ENCODE peak calls at places on chromosomes 12 and 14, in five cellular contexts. One of them, this sample, is unnamed.

GRCh38 chr12:52824741-52825410 is 9.2 kb downstream of the KRT79 start:
- DNase-seq in lung: no peak
- DNase-seq in foreskin keratinocyte: no peak
- DNase-seq in fibroblast of lung: no peak
- DNase-seq in neural progenitor cell: no peak
- DNase-seq in this sample: no peak

GRCh38 chr12:87160848-87161601 is 868.2 kb downstream of the C12orf50 start:
- DNase-seq in fibroblast of lung: no peak
- DNase-seq in foreskin keratinocyte: no peak
- DNase-seq in lung: no peak
- DNase-seq in neural progenitor cell: no peak
- DNase-seq in this sample: no peak

GRCh38 chr14:37985826-37986470 is 221.8 kb upstream of the SSTR1 start:
- DNase-seq in neural progenitor cell: peak; percentile 72
- DNase-seq in fibroblast of lung: peak; percentile 13
- DNase-seq in foreskin keratinocyte: no peak
- DNase-seq in lung: no peak
- DNase-seq in this sample: peak; percentile 32

GRCh38 chr14:57732886-57733285 is 133.0 kb downstream of the SLC35F4 start:
- DNase-seq in foreskin keratinocyte: no peak
- DNase-seq in neural progenitor cell: no peak
- DNase-seq in lung: no peak
- DNase-seq in fibroblast of lung: peak; percentile 68
- DNase-seq in this sample: no peak

GRCh38 chr14:96281486-96281885 is 25.5 kb downstream of the BDKRB1 start:
- DNase-seq in foreskin keratinocyte: no peak
- DNase-seq in lung: no peak
- DNase-seq in fibroblast of lung: no peak
- DNase-seq in neural progenitor cell: no peak
- DNase-seq in this sample: no peak

GRCh38 chr12:111685322-111685810 is 390 bp downstream of the BRAP start:
- DNase-seq in neural progenitor cell: no peak
- DNase-seq in fibroblast of lung: no peak
- DNase-seq in foreskin keratinocyte: peak; percentile 1
- DNase-seq in lung: no peak
- DNase-seq in this sample: no peak

GRCh38 chr14:23573384-23573783 is 5.2 kb downstream of the JPH4 start:
- DNase-seq in lung: no peak
- DNase-seq in neural progenitor cell: no peak
- DNase-seq in foreskin keratinocyte: no peak
- DNase-seq in fibroblast of lung: no peak
- DNase-seq in this sample: no peak

GRCh38 chr12:124045671-124046070 is 72.7 kb downstream of the ZNF664 start:
- DNase-seq in lung: no peak
- DNase-seq in neural progenitor cell: no peak
- DNase-seq in foreskin keratinocyte: no peak
- DNase-seq in fibroblast of lung: no peak
- DNase-seq in this sample: no peak

GRCh38 chr14:38040411-38040810 is 167.3 kb upstream of the SSTR1 start:
- DNase-seq in lung: no peak
- DNase-seq in foreskin keratinocyte: no peak
- DNase-seq in fibroblast of lung: no peak
- DNase-seq in neural progenitor cell: no peak
- DNase-seq in this sample: no peak

GRCh38 chr14:65098586-65098985 is 3.7 kb downstream of the MAX start:
- DNase-seq in foreskin keratinocyte: no peak
- DNase-seq in fibroblast of lung: peak; percentile 13
- DNase-seq in lung: no peak
- DNase-seq in neural progenitor cell: no peak
- DNase-seq in this sample: no peak

GRCh38 chr14:39228509-39229221 is 5.0 kb upstream of the MIA2 start:
- DNase-seq in foreskin keratinocyte: no peak
- DNase-seq in lung: no peak
- DNase-seq in fibroblast of lung: no peak
- DNase-seq in neural progenitor cell: no peak
- DNase-seq in this sample: no peak

GRCh38 chr12:106193404-106194215 is 54.2 kb downstream of the CKAP4 start:
- DNase-seq in neural progenitor cell: no peak
- DNase-seq in foreskin keratinocyte: no peak
- DNase-seq in fibroblast of lung: no peak
- DNase-seq in lung: no peak
- DNase-seq in this sample: no peak

GRCh38 chr12:64431791-64432190 is 20.1 kb upstream of the TBK1 start:
- DNase-seq in fibroblast of lung: no peak
- DNase-seq in lung: no peak
- DNase-seq in foreskin keratinocyte: no peak
- DNase-seq in neural progenitor cell: no peak
- DNase-seq in this sample: no peak

GRCh38 chr12:68894276-68894855 is 38.6 kb downstream of the CPM start:
- DNase-seq in lung: no peak
- DNase-seq in foreskin keratinocyte: no peak
- DNase-seq in fibroblast of lung: no peak
- DNase-seq in neural progenitor cell: no peak
- DNase-seq in this sample: no peak

GRCh38 chr12:109963743-109964429 is 32.3 kb downstream of the GIT2 start:
- DNase-seq in foreskin keratinocyte: no peak
- DNase-seq in neural progenitor cell: no peak
- DNase-seq in fibroblast of lung: peak; percentile 84
- DNase-seq in lung: no peak
- DNase-seq in this sample: peak; percentile 71

GRCh38 chr12:23640754-23641153 is 308.7 kb downstream of the SOX5 start:
- DNase-seq in fibroblast of lung: no peak
- DNase-seq in lung: no peak
- DNase-seq in foreskin keratinocyte: no peak
- DNase-seq in neural progenitor cell: peak; percentile 91
- DNase-seq in this sample: no peak

GRCh38 chr14:40762685-40763084 is 844.0 kb upstream of the LRFN5 start:
- DNase-seq in neural progenitor cell: no peak
- DNase-seq in fibroblast of lung: no peak
- DNase-seq in foreskin keratinocyte: no peak
- DNase-seq in lung: no peak
- DNase-seq in this sample: no peak

GRCh38 chr14:84961637-84962036 is 568.3 kb upstream of the FLRT2 start:
- DNase-seq in lung: no peak
- DNase-seq in neural progenitor cell: peak; percentile 11
- DNase-seq in foreskin keratinocyte: no peak
- DNase-seq in fibroblast of lung: no peak
- DNase-seq in this sample: no peak

GRCh38 chr12:95396849-95397498 is 77.0 kb upstream of the METAP2 start:
- DNase-seq in lung: no peak
- DNase-seq in neural progenitor cell: no peak
- DNase-seq in foreskin keratinocyte: peak; percentile 83
- DNase-seq in fibroblast of lung: peak; percentile 10
- DNase-seq in this sample: peak; percentile 25

GRCh38 chr14:93748208-93749080 is 39.8 kb downstream of the PRIMA1 start:
- DNase-seq in neural progenitor cell: peak; percentile 72
- DNase-seq in fibroblast of lung: no peak
- DNase-seq in foreskin keratinocyte: no peak
- DNase-seq in lung: no peak
- DNase-seq in this sample: no peak

GRCh38 chr12:67692966-67693365 is 44.4 kb downstream of the DYRK2 start:
- DNase-seq in lung: no peak
- DNase-seq in neural progenitor cell: no peak
- DNase-seq in fibroblast of lung: no peak
- DNase-seq in foreskin keratinocyte: no peak
- DNase-seq in this sample: no peak

GRCh38 chr12:48356041-48356768 is 5.5 kb upstream of the ZNF641 start:
- DNase-seq in foreskin keratinocyte: peak; percentile 84
- DNase-seq in fibroblast of lung: no peak
- DNase-seq in neural progenitor cell: no peak
- DNase-seq in lung: no peak
- DNase-seq in this sample: no peak

GRCh38 chr12:49442915-49443314 is 75.7 kb downstream of the SPATS2 start:
- DNase-seq in lung: no peak
- DNase-seq in neural progenitor cell: no peak
- DNase-seq in foreskin keratinocyte: no peak
- DNase-seq in fibroblast of lung: no peak
- DNase-seq in this sample: no peak

GRCh38 chr14:72573725-72574426 is 320.0 kb downstream of the DPF3 start:
- DNase-seq in neural progenitor cell: no peak
- DNase-seq in fibroblast of lung: no peak
- DNase-seq in lung: no peak
- DNase-seq in foreskin keratinocyte: no peak
- DNase-seq in this sample: no peak

GRCh38 chr12:57483466-57483865 is 3.8 kb upstream of the ARHGAP9 start:
- DNase-seq in neural progenitor cell: no peak
- DNase-seq in fibroblast of lung: peak; percentile 86
- DNase-seq in lung: no peak
- DNase-seq in foreskin keratinocyte: no peak
- DNase-seq in this sample: peak; percentile 44

DNA sequence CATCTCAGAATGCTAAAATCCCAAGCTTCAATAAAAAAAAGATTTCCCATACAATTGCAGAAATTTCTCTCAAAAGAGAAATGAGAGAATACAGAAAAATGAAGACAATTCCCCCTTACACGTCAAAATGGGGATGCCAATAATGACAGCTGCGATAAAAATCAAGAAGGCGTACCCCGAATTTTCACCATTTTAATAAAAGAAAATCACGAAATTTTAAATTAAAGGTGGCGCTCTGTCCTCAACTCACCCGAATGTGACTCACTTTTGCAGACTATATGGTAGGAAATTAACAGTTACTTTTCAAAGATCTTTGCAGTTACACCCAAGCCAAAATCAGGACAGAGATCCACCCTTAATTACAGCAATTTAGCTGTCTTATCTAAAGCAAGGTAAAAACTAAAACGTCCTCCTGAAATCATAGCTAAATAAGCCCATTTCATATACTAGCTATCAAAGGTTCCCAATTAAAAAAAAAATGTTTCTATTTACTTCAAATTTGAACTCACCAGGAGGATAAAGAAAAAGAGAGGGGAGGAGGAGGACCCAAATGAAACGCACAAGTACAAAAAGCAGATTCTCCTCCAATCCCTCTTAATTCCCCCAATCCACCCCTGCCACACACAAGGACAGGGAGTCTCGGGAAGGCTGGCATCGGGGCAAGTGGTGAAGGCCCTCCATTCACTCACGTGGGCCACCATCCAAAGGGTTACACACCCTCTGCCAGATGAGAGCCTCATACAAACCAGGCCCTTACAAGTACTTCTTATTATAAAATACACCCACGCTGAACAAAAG is 1.9 kb downstream of the ATP2B1 start:
- DNase-seq in foreskin keratinocyte: no peak
- DNase-seq in lung: no peak
- DNase-seq in fibroblast of lung: peak; percentile 26
- DNase-seq in neural progenitor cell: peak; percentile 49
- DNase-seq in this sample: no peak
- TF ChIP-seq CTCF in foreskin keratinocyte: peak; percentile 34
- TF ChIP-seq CTCF in lung: no peak
- TF ChIP-seq CTCF in fibroblast of lung: no peak
- TF ChIP-seq CTCF in neural progenitor cell: no peak
- TF ChIP-seq CTCF in this sample: peak; percentile 2

DNA sequence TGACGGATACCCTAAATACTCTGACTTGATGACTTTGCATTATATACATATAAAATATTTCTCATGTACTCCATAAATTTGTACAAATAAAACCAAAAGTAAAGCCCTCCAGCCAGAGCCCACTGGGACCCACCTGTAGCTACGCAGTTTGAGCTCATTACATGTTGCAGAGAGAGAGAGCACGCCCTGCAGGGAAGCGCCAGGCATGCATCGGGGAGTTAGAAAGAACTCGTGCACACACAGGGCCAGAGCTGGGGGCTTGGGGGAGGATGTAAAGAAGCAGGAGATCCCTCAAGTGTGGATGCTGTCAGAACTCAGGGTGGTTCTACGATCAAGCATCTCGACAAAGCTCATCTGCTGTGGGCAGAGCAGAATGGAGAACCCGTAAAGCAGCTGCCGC is 178.5 kb upstream of the RTL1 start:
- DNase-seq in neural progenitor cell: no peak
- DNase-seq in lung: peak; percentile 26
- DNase-seq in foreskin keratinocyte: no peak
- DNase-seq in fibroblast of lung: no peak
- DNase-seq in this sample: no peak
- TF ChIP-seq CTCF in neural progenitor cell: peak; percentile 24
- TF ChIP-seq CTCF in lung: no peak
- TF ChIP-seq CTCF in foreskin keratinocyte: no peak
- TF ChIP-seq CTCF in fibroblast of lung: no peak
- TF ChIP-seq CTCF in this sample: no peak

GRCh38 chr12:98838282-98838681 is 193.2 kb downstream of the APAF1 start:
- DNase-seq in neural progenitor cell: no peak
- DNase-seq in lung: no peak
- DNase-seq in fibroblast of lung: peak; percentile 7
- DNase-seq in foreskin keratinocyte: no peak
- DNase-seq in this sample: no peak
- TF ChIP-seq CTCF in neural progenitor cell: peak; percentile 55
- TF ChIP-seq CTCF in lung: no peak
- TF ChIP-seq CTCF in fibroblast of lung: peak; percentile 37
- TF ChIP-seq CTCF in foreskin keratinocyte: no peak
- TF ChIP-seq CTCF in this sample: peak; percentile 74

GRCh38 chr12:132279930-132280329 is 49.5 kb downstream of the GALNT9 start:
- DNase-seq in fibroblast of lung: no peak
- DNase-seq in foreskin keratinocyte: no peak
- DNase-seq in lung: no peak
- DNase-seq in neural progenitor cell: no peak
- DNase-seq in this sample: no peak
- TF ChIP-seq CTCF in fibroblast of lung: no peak
- TF ChIP-seq CTCF in foreskin keratinocyte: no peak
- TF ChIP-seq CTCF in lung: no peak
- TF ChIP-seq CTCF in neural progenitor cell: no peak
- TF ChIP-seq CTCF in this sample: no peak